ENCODE peak calls at places on chromosomes 1 and 21, in six cellular contexts. One of them, this sample, is unnamed. For H3K27me3, the result is how much of the 10 kb centered on the place peaks cover.

GRCh38 chr1:43617668-43618067 is 32.3 kb upstream of the KDM4A start:
- DNase-seq in iPS DF 6.9: no peak
- DNase-seq in astrocyte: no peak
- DNase-seq in uterus: no peak
- DNase-seq in thyroid gland: no peak
- DNase-seq in body of pancreas: no peak
- DNase-seq in this sample: no peak

GRCh38 chr1:82108843-82109242 is 308.1 kb downstream of the ADGRL2 start:
- DNase-seq in iPS DF 6.9: no peak
- DNase-seq in body of pancreas: no peak
- DNase-seq in uterus: no peak
- DNase-seq in astrocyte: no peak
- DNase-seq in thyroid gland: no peak
- DNase-seq in this sample: no peak

GRCh38 chr1:3085721-3086120 is 16.7 kb downstream of the PRDM16 start:
- DNase-seq in body of pancreas: no peak
- DNase-seq in thyroid gland: no peak
- DNase-seq in iPS DF 6.9: no peak
- DNase-seq in astrocyte: no peak
- DNase-seq in uterus: no peak
- DNase-seq in this sample: no peak

GRCh38 chr21:41369105-41369914 is 7.5 kb downstream of the MX2 start:
- DNase-seq in thyroid gland: peak
- DNase-seq in body of pancreas: peak
- DNase-seq in uterus: peak
- DNase-seq in iPS DF 6.9: no peak
- DNase-seq in astrocyte: no peak
- DNase-seq in this sample: no peak

GRCh38 chr1:53349968-53350852 is 22.3 kb upstream of the LRP8 start:
- DNase-seq in thyroid gland: no peak
- DNase-seq in uterus: no peak
- DNase-seq in iPS DF 6.9: no peak
- DNase-seq in body of pancreas: no peak
- DNase-seq in astrocyte: no peak
- DNase-seq in this sample: no peak

GRCh38 chr1:91511386-91511785 is 10.7 kb downstream of the CDC7 start:
- DNase-seq in thyroid gland: no peak
- DNase-seq in body of pancreas: no peak
- DNase-seq in astrocyte: peak
- DNase-seq in iPS DF 6.9: no peak
- DNase-seq in uterus: no peak
- DNase-seq in this sample: no peak

GRCh38 chr1:165114022-165114888 is 242.3 kb downstream of the LMX1A start:
- DNase-seq in iPS DF 6.9: peak
- DNase-seq in body of pancreas: peak
- DNase-seq in uterus: peak
- DNase-seq in thyroid gland: peak
- DNase-seq in astrocyte: no peak
- DNase-seq in this sample: no peak

GRCh38 chr1:12339410-12339809 is 109.6 kb downstream of the VPS13D start:
- DNase-seq in body of pancreas: peak
- DNase-seq in astrocyte: no peak
- DNase-seq in uterus: no peak
- DNase-seq in thyroid gland: no peak
- DNase-seq in iPS DF 6.9: no peak
- DNase-seq in this sample: no peak

GRCh38 chr1:241330619-241331327 is 26.2 kb downstream of the RGS7 start:
- DNase-seq in body of pancreas: no peak
- DNase-seq in uterus: no peak
- DNase-seq in iPS DF 6.9: no peak
- DNase-seq in thyroid gland: no peak
- DNase-seq in astrocyte: no peak
- DNase-seq in this sample: no peak

GRCh38 chr1:4553761-4554160 is 100.6 kb upstream of the AJAP1 start:
- DNase-seq in iPS DF 6.9: no peak
- DNase-seq in body of pancreas: no peak
- DNase-seq in astrocyte: no peak
- DNase-seq in uterus: no peak
- DNase-seq in thyroid gland: no peak
- DNase-seq in this sample: no peak

GRCh38 chr1:93907718-93908117 is 1.5 kb downstream of the GCLM start:
- DNase-seq in body of pancreas: peak
- DNase-seq in thyroid gland: peak
- DNase-seq in uterus: no peak
- DNase-seq in astrocyte: peak
- DNase-seq in iPS DF 6.9: no peak
- DNase-seq in this sample: no peak

GRCh38 chr1:147878022-147878421 is 24.6 kb upstream of the GJA8 start:
- DNase-seq in astrocyte: no peak
- DNase-seq in uterus: no peak
- DNase-seq in thyroid gland: no peak
- DNase-seq in body of pancreas: no peak
- DNase-seq in iPS DF 6.9: no peak
- DNase-seq in this sample: no peak

GRCh38 chr1:228903573-228904122 is 168.4 kb downstream of the RHOU start:
- DNase-seq in body of pancreas: no peak
- DNase-seq in thyroid gland: peak
- DNase-seq in iPS DF 6.9: no peak
- DNase-seq in astrocyte: peak
- DNase-seq in uterus: no peak
- DNase-seq in this sample: no peak

GRCh38 chr1:204077979-204078696 is 5.2 kb downstream of the SOX13 start:
- DNase-seq in thyroid gland: peak
- DNase-seq in uterus: no peak
- DNase-seq in iPS DF 6.9: peak
- DNase-seq in body of pancreas: peak
- DNase-seq in astrocyte: no peak
- DNase-seq in this sample: no peak

GRCh38 chr1:43288058-43288784 is 2.8 kb upstream of the C1orf210 start:
- DNase-seq in uterus: no peak
- DNase-seq in body of pancreas: no peak
- DNase-seq in thyroid gland: no peak
- DNase-seq in astrocyte: no peak
- DNase-seq in iPS DF 6.9: no peak
- DNase-seq in this sample: no peak

GRCh38 chr21:45154511-45155508 is 80.4 kb downstream of the ADARB1 start:
- DNase-seq in body of pancreas: no peak
- DNase-seq in astrocyte: peak
- DNase-seq in uterus: no peak
- DNase-seq in thyroid gland: no peak
- DNase-seq in iPS DF 6.9: no peak
- DNase-seq in this sample: no peak

GRCh38 chr1:91764471-91765115 is 121.4 kb downstream of the TGFBR3 start:
- DNase-seq in body of pancreas: no peak
- DNase-seq in astrocyte: no peak
- DNase-seq in uterus: no peak
- DNase-seq in thyroid gland: no peak
- DNase-seq in iPS DF 6.9: peak
- DNase-seq in this sample: no peak

GRCh38 chr1:235855811-235856429 is 10.8 kb downstream of the LYST start:
- DNase-seq in uterus: no peak
- DNase-seq in astrocyte: no peak
- DNase-seq in thyroid gland: no peak
- DNase-seq in iPS DF 6.9: no peak
- DNase-seq in body of pancreas: no peak
- DNase-seq in this sample: no peak

GRCh38 chr1:185672719-185673360 is 61.4 kb upstream of the HMCN1 start:
- DNase-seq in iPS DF 6.9: no peak
- DNase-seq in astrocyte: no peak
- DNase-seq in thyroid gland: no peak
- DNase-seq in uterus: no peak
- DNase-seq in body of pancreas: peak
- DNase-seq in this sample: no peak

GRCh38 chr21:46062471-46063211 is 35.3 kb upstream of the COL6A2 start:
- DNase-seq in uterus: no peak
- DNase-seq in astrocyte: no peak
- DNase-seq in thyroid gland: no peak
- DNase-seq in iPS DF 6.9: no peak
- DNase-seq in body of pancreas: no peak
- DNase-seq in this sample: no peak

GRCh38 chr1:41368384-41368783 is 7.2 kb downstream of the FOXO6 start:
- DNase-seq in iPS DF 6.9: no peak
- DNase-seq in thyroid gland: no peak
- DNase-seq in body of pancreas: no peak
- DNase-seq in astrocyte: no peak
- DNase-seq in uterus: no peak
- DNase-seq in this sample: no peak

GRCh38 chr1:49045371-49045770 is 268.7 kb upstream of the BEND5 start:
- DNase-seq in thyroid gland: no peak
- DNase-seq in iPS DF 6.9: no peak
- DNase-seq in astrocyte: no peak
- DNase-seq in uterus: no peak
- DNase-seq in body of pancreas: no peak
- DNase-seq in this sample: no peak

GRCh38 chr1:182064611-182065010 is 3.1 kb upstream of the ZNF648 start:
- DNase-seq in iPS DF 6.9: no peak
- DNase-seq in uterus: no peak
- DNase-seq in body of pancreas: no peak
- DNase-seq in astrocyte: no peak
- DNase-seq in thyroid gland: no peak
- DNase-seq in this sample: no peak

GRCh38 chr1:85091647-85092295 is 43.5 kb upstream of the MCOLN3 start:
- DNase-seq in iPS DF 6.9: no peak
- DNase-seq in astrocyte: no peak
- DNase-seq in uterus: no peak
- DNase-seq in body of pancreas: no peak
- DNase-seq in thyroid gland: no peak
- DNase-seq in this sample: no peak

GRCh38 chr1:234683856-234684632 is 74.1 kb upstream of the IRF2BP2 start:
- DNase-seq in body of pancreas: peak
- DNase-seq in thyroid gland: peak
- DNase-seq in uterus: peak
- DNase-seq in astrocyte: peak
- DNase-seq in iPS DF 6.9: peak
- DNase-seq in this sample: peak

GRCh38 chr1:231855395-231855794 is 228.8 kb downstream of the DISC1 start:
- DNase-seq in astrocyte: no peak
- DNase-seq in thyroid gland: no peak
- DNase-seq in uterus: no peak
- DNase-seq in body of pancreas: no peak
- DNase-seq in iPS DF 6.9: no peak
- DNase-seq in this sample: no peak

GRCh38 chr21:42162831-42163510 is 56.0 kb upstream of the ABCG1 start:
- DNase-seq in body of pancreas: no peak
- DNase-seq in iPS DF 6.9: no peak
- DNase-seq in astrocyte: no peak
- DNase-seq in uterus: no peak
- DNase-seq in thyroid gland: peak
- DNase-seq in this sample: no peak

GRCh38 chr1:240092301-240093119 is 827 bp downstream of the FMN2 start:
- DNase-seq in iPS DF 6.9: no peak
- DNase-seq in astrocyte: peak
- DNase-seq in body of pancreas: peak
- DNase-seq in thyroid gland: peak
- DNase-seq in uterus: peak
- DNase-seq in this sample: no peak

GRCh38 chr1:46183119-46183842 is 7.0 kb upstream of the P3R3URF start:
- DNase-seq in uterus: peak
- DNase-seq in astrocyte: peak
- DNase-seq in thyroid gland: peak
- DNase-seq in iPS DF 6.9: no peak
- DNase-seq in body of pancreas: peak
- DNase-seq in this sample: peak

DNA sequence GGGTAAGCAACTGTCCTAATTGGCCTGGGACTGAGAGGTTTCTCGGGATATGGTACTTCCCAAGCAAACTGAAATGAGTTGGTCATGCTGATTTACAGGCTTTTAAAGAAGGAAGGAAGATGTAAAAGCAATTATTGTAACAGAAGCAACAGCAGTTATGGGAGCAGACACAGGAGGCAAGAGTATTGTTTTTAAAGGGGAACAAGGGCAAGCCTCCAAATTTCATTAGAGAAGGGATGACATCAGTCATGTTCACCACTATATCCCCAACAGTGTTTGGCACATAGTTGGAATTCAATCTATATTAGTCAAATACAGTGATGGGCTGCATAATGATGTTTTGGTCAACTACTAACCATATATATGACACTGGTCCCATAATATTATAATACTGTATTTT is 46.0 kb upstream of the JUN start:
- DNase-seq in astrocyte: peak
- DNase-seq in iPS DF 6.9: no peak
- DNase-seq in body of pancreas: no peak
- DNase-seq in uterus: no peak
- DNase-seq in thyroid gland: no peak
- DNase-seq in this sample: no peak
- H3K27ac ChIP-seq in astrocyte: no peak
- H3K27ac ChIP-seq in iPS DF 6.9: no peak
- H3K27ac ChIP-seq in body of pancreas: no peak
- H3K27ac ChIP-seq in uterus: no peak
- H3K27ac ChIP-seq in thyroid gland: no peak
- H3K27ac ChIP-seq in this sample: no peak

GRCh38 chr1:215776336-215776735 is 209.2 kb downstream of the KCTD3 start:
- DNase-seq in body of pancreas: no peak
- DNase-seq in thyroid gland: no peak
- DNase-seq in uterus: no peak
- DNase-seq in astrocyte: no peak
- DNase-seq in iPS DF 6.9: no peak
- DNase-seq in this sample: no peak
- H3K27me3 ChIP-seq in body of pancreas: under half
- H3K27me3 ChIP-seq in thyroid gland: under half
- H3K27me3 ChIP-seq in uterus: under half
- H3K27me3 ChIP-seq in astrocyte: under half
- H3K27me3 ChIP-seq in iPS DF 6.9: under half
- H3K27me3 ChIP-seq in this sample: under half

DNA sequence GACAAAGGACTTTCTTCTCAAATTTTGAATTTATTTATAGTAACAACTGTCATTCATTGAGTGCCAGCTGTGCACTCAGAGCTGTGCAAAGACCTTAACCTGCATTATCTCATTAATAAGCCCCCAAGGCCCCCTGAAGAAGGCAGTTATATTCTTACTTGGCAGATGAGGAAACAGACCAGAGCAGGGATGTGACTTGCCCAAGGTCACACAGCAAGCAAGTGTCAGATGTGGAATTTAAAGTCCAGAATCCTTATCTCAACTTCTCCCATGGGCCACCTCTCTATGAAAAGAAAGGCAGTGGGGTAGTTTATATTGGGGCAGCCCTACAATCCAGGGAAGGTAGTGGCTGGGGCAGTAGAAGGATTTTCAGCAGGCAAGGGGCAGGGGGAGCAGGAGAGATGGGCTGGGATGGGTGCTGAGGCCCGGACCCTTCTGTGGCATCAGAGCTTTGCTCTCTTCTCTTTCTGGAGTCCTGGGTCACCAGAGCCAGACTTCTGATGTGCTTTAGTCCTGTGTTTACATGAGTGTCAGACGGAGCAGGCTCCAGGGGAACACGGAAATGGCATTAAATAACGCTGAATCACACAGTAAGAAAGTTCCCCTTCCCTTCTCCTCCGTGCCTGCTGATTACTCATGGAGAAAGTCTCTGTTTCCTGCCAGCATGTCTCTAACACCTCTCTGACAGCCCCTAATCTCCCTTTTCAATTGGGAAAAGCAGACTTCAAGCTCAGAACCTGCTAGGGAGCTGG is 39.5 kb downstream of the EPHB2 start:
- DNase-seq in uterus: peak
- DNase-seq in astrocyte: peak
- DNase-seq in body of pancreas: peak
- DNase-seq in thyroid gland: peak
- DNase-seq in iPS DF 6.9: no peak
- DNase-seq in this sample: peak
- H3K27ac ChIP-seq in uterus: peak
- H3K27ac ChIP-seq in astrocyte: peak
- H3K27ac ChIP-seq in body of pancreas: peak
- H3K27ac ChIP-seq in thyroid gland: peak
- H3K27ac ChIP-seq in iPS DF 6.9: no peak
- H3K27ac ChIP-seq in this sample: no peak

GRCh38 chr1:20362856-20363255 is 72.2 kb downstream of the VWA5B1 start:
- DNase-seq in astrocyte: no peak
- DNase-seq in thyroid gland: no peak
- DNase-seq in uterus: no peak
- DNase-seq in body of pancreas: no peak
- DNase-seq in iPS DF 6.9: no peak
- DNase-seq in this sample: no peak
- H3K27me3 ChIP-seq in astrocyte: under half
- H3K27me3 ChIP-seq in thyroid gland: under half
- H3K27me3 ChIP-seq in uterus: under half
- H3K27me3 ChIP-seq in body of pancreas: under half
- H3K27me3 ChIP-seq in iPS DF 6.9: under half
- H3K27me3 ChIP-seq in this sample: under half

This sample was measured in gastrocnemius medialis.